ENCODE peak calls at places on chromosomes 2 and 18, in nine cellular contexts. One of them, this sample, is unnamed.
A peak's percentile ranks its signal among the peaks of the same experiment; 100 is the strongest.

GRCh38 chr2:154193246-154193645 is 321.5 kb downstream of the GALNT13 start:
- DNase-seq in CD8-positive, alpha-beta T cell: no peak
- DNase-seq in GM23248: no peak
- DNase-seq in neuronal stem cell: no peak
- DNase-seq in HepG2: no peak
- DNase-seq in aorta: no peak
- DNase-seq in body of pancreas: no peak
- DNase-seq in Peyer's patch: no peak
- DNase-seq in CD8-positive, alpha-beta memory T cell: no peak
- DNase-seq in this sample: no peak

GRCh38 chr2:78646965-78647364 is 378.5 kb upstream of the REG3G start:
- DNase-seq in GM23248: no peak
- DNase-seq in HepG2: no peak
- DNase-seq in CD8-positive, alpha-beta T cell: no peak
- DNase-seq in body of pancreas: no peak
- DNase-seq in Peyer's patch: no peak
- DNase-seq in aorta: no peak
- DNase-seq in neuronal stem cell: no peak
- DNase-seq in CD8-positive, alpha-beta memory T cell: no peak
- DNase-seq in this sample: no peak

GRCh38 chr18:47858607-47859006 is 71.9 kb downstream of the SMAD2 start:
- DNase-seq in neuronal stem cell: no peak
- DNase-seq in CD8-positive, alpha-beta T cell: no peak
- DNase-seq in Peyer's patch: no peak
- DNase-seq in CD8-positive, alpha-beta memory T cell: no peak
- DNase-seq in GM23248: no peak
- DNase-seq in aorta: no peak
- DNase-seq in HepG2: no peak
- DNase-seq in body of pancreas: no peak
- DNase-seq in this sample: no peak

GRCh38 chr2:105515581-105516415 is 116.9 kb upstream of the FHL2 start:
- DNase-seq in body of pancreas: peak; percentile 50
- DNase-seq in HepG2: no peak
- DNase-seq in CD8-positive, alpha-beta T cell: no peak
- DNase-seq in Peyer's patch: no peak
- DNase-seq in neuronal stem cell: no peak
- DNase-seq in CD8-positive, alpha-beta memory T cell: no peak
- DNase-seq in GM23248: no peak
- DNase-seq in aorta: peak; percentile 58
- DNase-seq in this sample: peak; percentile 93

GRCh38 chr2:29295843-29296242 is 180.6 kb downstream of the CLIP4 start:
- DNase-seq in Peyer's patch: no peak
- DNase-seq in aorta: no peak
- DNase-seq in CD8-positive, alpha-beta T cell: no peak
- DNase-seq in neuronal stem cell: no peak
- DNase-seq in body of pancreas: peak; percentile 62
- DNase-seq in CD8-positive, alpha-beta memory T cell: no peak
- DNase-seq in GM23248: peak; percentile 55
- DNase-seq in HepG2: no peak
- DNase-seq in this sample: no peak

GRCh38 chr18:54883816-54884604 is 55.7 kb downstream of the RAB27B start:
- DNase-seq in HepG2: no peak
- DNase-seq in GM23248: peak; percentile 50
- DNase-seq in body of pancreas: no peak
- DNase-seq in CD8-positive, alpha-beta memory T cell: no peak
- DNase-seq in Peyer's patch: no peak
- DNase-seq in aorta: no peak
- DNase-seq in neuronal stem cell: no peak
- DNase-seq in CD8-positive, alpha-beta T cell: no peak
- DNase-seq in this sample: no peak

GRCh38 chr2:102022884-102023539 is 31.3 kb downstream of the IL1R2 start:
- DNase-seq in CD8-positive, alpha-beta memory T cell: no peak
- DNase-seq in CD8-positive, alpha-beta T cell: no peak
- DNase-seq in Peyer's patch: no peak
- DNase-seq in GM23248: no peak
- DNase-seq in aorta: no peak
- DNase-seq in body of pancreas: no peak
- DNase-seq in neuronal stem cell: no peak
- DNase-seq in HepG2: no peak
- DNase-seq in this sample: no peak

GRCh38 chr2:72806280-72806955 is 19.4 kb downstream of the EXOC6B start:
- DNase-seq in Peyer's patch: no peak
- DNase-seq in GM23248: no peak
- DNase-seq in CD8-positive, alpha-beta memory T cell: no peak
- DNase-seq in CD8-positive, alpha-beta T cell: no peak
- DNase-seq in HepG2: no peak
- DNase-seq in aorta: no peak
- DNase-seq in body of pancreas: no peak
- DNase-seq in neuronal stem cell: no peak
- DNase-seq in this sample: no peak

GRCh38 chr2:164771897-164772296 is 69.7 kb downstream of the COBLL1 start:
- DNase-seq in neuronal stem cell: no peak
- DNase-seq in GM23248: no peak
- DNase-seq in Peyer's patch: no peak
- DNase-seq in CD8-positive, alpha-beta T cell: no peak
- DNase-seq in body of pancreas: no peak
- DNase-seq in aorta: no peak
- DNase-seq in HepG2: no peak
- DNase-seq in CD8-positive, alpha-beta memory T cell: no peak
- DNase-seq in this sample: no peak

GRCh38 chr18:77056399-77057015 is 76.1 kb downstream of the MBP start:
- DNase-seq in GM23248: peak; percentile 25
- DNase-seq in neuronal stem cell: no peak
- DNase-seq in CD8-positive, alpha-beta T cell: no peak
- DNase-seq in Peyer's patch: peak; percentile 77
- DNase-seq in body of pancreas: no peak
- DNase-seq in aorta: no peak
- DNase-seq in CD8-positive, alpha-beta memory T cell: no peak
- DNase-seq in HepG2: peak; percentile 19
- DNase-seq in this sample: no peak

GRCh38 chr2:11829947-11830707 is 83.7 kb downstream of the LPIN1 start:
- DNase-seq in CD8-positive, alpha-beta memory T cell: peak; percentile 56
- DNase-seq in body of pancreas: peak; percentile 63
- DNase-seq in aorta: peak; percentile 79
- DNase-seq in Peyer's patch: peak; percentile 63
- DNase-seq in neuronal stem cell: peak; percentile 75
- DNase-seq in GM23248: peak; percentile 97
- DNase-seq in CD8-positive, alpha-beta T cell: peak; percentile 53
- DNase-seq in HepG2: peak; percentile 96
- DNase-seq in this sample: peak; percentile 64

GRCh38 chr18:52200891-52201663 is 138.9 kb upstream of the DCC start:
- DNase-seq in Peyer's patch: no peak
- DNase-seq in CD8-positive, alpha-beta memory T cell: no peak
- DNase-seq in neuronal stem cell: no peak
- DNase-seq in body of pancreas: no peak
- DNase-seq in GM23248: no peak
- DNase-seq in aorta: no peak
- DNase-seq in CD8-positive, alpha-beta T cell: no peak
- DNase-seq in HepG2: no peak
- DNase-seq in this sample: no peak

GRCh38 chr2:219308142-219309093 is 783 bp downstream of the PTPRN start:
- DNase-seq in CD8-positive, alpha-beta memory T cell: peak; percentile 58
- DNase-seq in GM23248: peak; percentile 82
- DNase-seq in Peyer's patch: peak; percentile 64
- DNase-seq in CD8-positive, alpha-beta T cell: peak; percentile 64
- DNase-seq in neuronal stem cell: peak; percentile 89
- DNase-seq in body of pancreas: peak; percentile 67
- DNase-seq in HepG2: peak; percentile 41
- DNase-seq in aorta: no peak
- DNase-seq in this sample: peak; percentile 52

GRCh38 chr2:51350100-51350499 is 318.2 kb upstream of the NRXN1 start:
- DNase-seq in CD8-positive, alpha-beta memory T cell: no peak
- DNase-seq in body of pancreas: no peak
- DNase-seq in HepG2: no peak
- DNase-seq in Peyer's patch: no peak
- DNase-seq in GM23248: no peak
- DNase-seq in CD8-positive, alpha-beta T cell: no peak
- DNase-seq in neuronal stem cell: no peak
- DNase-seq in aorta: no peak
- DNase-seq in this sample: no peak

GRCh38 chr2:149490296-149490695 is 97.3 kb downstream of the MMADHC start:
- DNase-seq in Peyer's patch: no peak
- DNase-seq in neuronal stem cell: no peak
- DNase-seq in HepG2: no peak
- DNase-seq in GM23248: peak; percentile 48
- DNase-seq in aorta: no peak
- DNase-seq in CD8-positive, alpha-beta memory T cell: no peak
- DNase-seq in CD8-positive, alpha-beta T cell: no peak
- DNase-seq in body of pancreas: no peak
- DNase-seq in this sample: no peak

GRCh38 chr2:44707945-44708645 is 233.4 kb upstream of the SIX3 start:
- DNase-seq in body of pancreas: no peak
- DNase-seq in HepG2: no peak
- DNase-seq in Peyer's patch: no peak
- DNase-seq in CD8-positive, alpha-beta T cell: no peak
- DNase-seq in CD8-positive, alpha-beta memory T cell: no peak
- DNase-seq in aorta: no peak
- DNase-seq in GM23248: no peak
- DNase-seq in neuronal stem cell: no peak
- DNase-seq in this sample: no peak

GRCh38 chr2:111194835-111195621 is 74.3 kb downstream of the BCL2L11 start:
- DNase-seq in GM23248: no peak
- DNase-seq in Peyer's patch: peak; percentile 80
- DNase-seq in neuronal stem cell: no peak
- DNase-seq in body of pancreas: no peak
- DNase-seq in HepG2: peak; percentile 39
- DNase-seq in aorta: no peak
- DNase-seq in CD8-positive, alpha-beta T cell: no peak
- DNase-seq in CD8-positive, alpha-beta memory T cell: no peak
- DNase-seq in this sample: no peak

GRCh38 chr2:190635781-190636180 is 13.1 kb upstream of the NAB1 start:
- DNase-seq in aorta: no peak
- DNase-seq in Peyer's patch: no peak
- DNase-seq in HepG2: peak; percentile 12
- DNase-seq in CD8-positive, alpha-beta T cell: peak; percentile 21
- DNase-seq in CD8-positive, alpha-beta memory T cell: peak; percentile 11
- DNase-seq in neuronal stem cell: no peak
- DNase-seq in GM23248: peak; percentile 13
- DNase-seq in body of pancreas: no peak
- DNase-seq in this sample: no peak

GRCh38 chr2:16487686-16488085 is 177.9 kb downstream of the CYRIA start:
- DNase-seq in HepG2: peak; percentile 34
- DNase-seq in Peyer's patch: no peak
- DNase-seq in body of pancreas: peak; percentile 41
- DNase-seq in neuronal stem cell: no peak
- DNase-seq in CD8-positive, alpha-beta T cell: no peak
- DNase-seq in aorta: no peak
- DNase-seq in CD8-positive, alpha-beta memory T cell: no peak
- DNase-seq in GM23248: peak; percentile 64
- DNase-seq in this sample: peak; percentile 27

GRCh38 chr2:20241973-20242726 is 17.2 kb upstream of the SDC1 start:
- DNase-seq in CD8-positive, alpha-beta T cell: peak; percentile 22
- DNase-seq in body of pancreas: no peak
- DNase-seq in Peyer's patch: no peak
- DNase-seq in GM23248: no peak
- DNase-seq in CD8-positive, alpha-beta memory T cell: peak; percentile 11
- DNase-seq in aorta: no peak
- DNase-seq in neuronal stem cell: no peak
- DNase-seq in HepG2: no peak
- DNase-seq in this sample: no peak

GRCh38 chr2:26681656-26682055 is 10.9 kb upstream of the KCNK3 start:
- DNase-seq in CD8-positive, alpha-beta memory T cell: no peak
- DNase-seq in neuronal stem cell: no peak
- DNase-seq in Peyer's patch: no peak
- DNase-seq in HepG2: no peak
- DNase-seq in GM23248: no peak
- DNase-seq in body of pancreas: no peak
- DNase-seq in CD8-positive, alpha-beta T cell: no peak
- DNase-seq in aorta: no peak
- DNase-seq in this sample: no peak

GRCh38 chr2:108614043-108614435 is 79.8 kb downstream of the LIMS1 start:
- DNase-seq in CD8-positive, alpha-beta memory T cell: no peak
- DNase-seq in GM23248: no peak
- DNase-seq in HepG2: no peak
- DNase-seq in CD8-positive, alpha-beta T cell: no peak
- DNase-seq in body of pancreas: no peak
- DNase-seq in aorta: no peak
- DNase-seq in neuronal stem cell: no peak
- DNase-seq in Peyer's patch: no peak
- DNase-seq in this sample: no peak
- H3K4me1 ChIP-seq in CD8-positive, alpha-beta memory T cell: peaks cover 81% of the 10 kb centered on the region
- H3K4me1 ChIP-seq in GM23248: peaks cover 12% of the 10 kb centered on the region
- H3K4me1 ChIP-seq in HepG2: peaks cover 34% of the 10 kb centered on the region
- H3K4me1 ChIP-seq in CD8-positive, alpha-beta T cell: peaks cover 22% of the 10 kb centered on the region
- H3K4me1 ChIP-seq in body of pancreas: peaks cover 47% of the 10 kb centered on the region
- H3K4me1 ChIP-seq in aorta: peaks cover 2% of the 10 kb centered on the region
- H3K4me1 ChIP-seq in neuronal stem cell: peaks cover 8% of the 10 kb centered on the region
- H3K4me1 ChIP-seq in Peyer's patch: no peaks in the 10 kb centered on the region
- H3K4me1 ChIP-seq in this sample: peaks cover 61% of the 10 kb centered on the region

GRCh38 chr2:235594041-235594440 is 100.2 kb downstream of the AGAP1 start:
- DNase-seq in Peyer's patch: no peak
- DNase-seq in HepG2: peak; percentile 80
- DNase-seq in CD8-positive, alpha-beta T cell: no peak
- DNase-seq in body of pancreas: no peak
- DNase-seq in GM23248: peak; percentile 86
- DNase-seq in neuronal stem cell: no peak
- DNase-seq in aorta: no peak
- DNase-seq in CD8-positive, alpha-beta memory T cell: peak; percentile 4
- DNase-seq in this sample: no peak
- H3K4me1 ChIP-seq in Peyer's patch: no peaks in the 10 kb centered on the region
- H3K4me1 ChIP-seq in HepG2: peaks cover 29% of the 10 kb centered on the region
- H3K4me1 ChIP-seq in CD8-positive, alpha-beta T cell: no peaks in the 10 kb centered on the region
- H3K4me1 ChIP-seq in body of pancreas: peaks cover 5% of the 10 kb centered on the region
- H3K4me1 ChIP-seq in GM23248: no peaks in the 10 kb centered on the region
- H3K4me1 ChIP-seq in neuronal stem cell: peaks cover 2% of the 10 kb centered on the region
- H3K4me1 ChIP-seq in aorta: no peaks in the 10 kb centered on the region
- H3K4me1 ChIP-seq in CD8-positive, alpha-beta memory T cell: no peaks in the 10 kb centered on the region
- H3K4me1 ChIP-seq in this sample: peaks cover 13% of the 10 kb centered on the region

GRCh38 chr2:223914349-223914748 is 30.8 kb downstream of the WDFY1 start:
- DNase-seq in body of pancreas: no peak
- DNase-seq in Peyer's patch: no peak
- DNase-seq in GM23248: no peak
- DNase-seq in HepG2: no peak
- DNase-seq in CD8-positive, alpha-beta memory T cell: no peak
- DNase-seq in CD8-positive, alpha-beta T cell: no peak
- DNase-seq in neuronal stem cell: no peak
- DNase-seq in aorta: no peak
- DNase-seq in this sample: no peak
- H3K4me1 ChIP-seq in body of pancreas: peaks cover 12% of the 10 kb centered on the region
- H3K4me1 ChIP-seq in Peyer's patch: no peaks in the 10 kb centered on the region
- H3K4me1 ChIP-seq in GM23248: no peaks in the 10 kb centered on the region
- H3K4me1 ChIP-seq in HepG2: peaks cover 29% of the 10 kb centered on the region
- H3K4me1 ChIP-seq in CD8-positive, alpha-beta memory T cell: no peaks in the 10 kb centered on the region
- H3K4me1 ChIP-seq in CD8-positive, alpha-beta T cell: no peaks in the 10 kb centered on the region
- H3K4me1 ChIP-seq in neuronal stem cell: no peaks in the 10 kb centered on the region
- H3K4me1 ChIP-seq in aorta: peaks cover 2% of the 10 kb centered on the region
- H3K4me1 ChIP-seq in this sample: peaks cover 6% of the 10 kb centered on the region

DNA sequence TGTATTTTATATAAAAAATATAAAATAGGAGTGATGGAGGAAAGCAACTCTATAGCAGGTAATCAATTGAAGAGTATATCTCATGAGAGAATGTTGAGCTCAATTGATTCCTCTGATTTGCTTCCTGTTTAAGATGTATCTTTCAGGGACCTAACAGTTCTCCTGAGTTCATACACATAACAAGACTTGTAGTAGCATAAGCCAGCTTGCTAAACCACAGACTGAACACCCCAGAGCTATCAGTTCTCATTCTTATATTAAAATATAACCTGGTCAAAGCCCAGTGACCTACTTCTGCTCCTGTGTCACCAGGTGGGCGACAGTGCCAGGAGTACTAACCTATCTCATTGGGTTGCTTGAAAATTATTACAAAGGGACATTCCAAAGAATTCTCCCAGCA is 41.0 kb upstream of the CDH20 start:
- DNase-seq in Peyer's patch: no peak
- DNase-seq in GM23248: no peak
- DNase-seq in HepG2: no peak
- DNase-seq in CD8-positive, alpha-beta T cell: no peak
- DNase-seq in CD8-positive, alpha-beta memory T cell: no peak
- DNase-seq in aorta: no peak
- DNase-seq in neuronal stem cell: no peak
- DNase-seq in body of pancreas: no peak
- DNase-seq in this sample: no peak
- H3K4me1 ChIP-seq in Peyer's patch: no peaks in the 10 kb centered on the region
- H3K4me1 ChIP-seq in GM23248: no peaks in the 10 kb centered on the region
- H3K4me1 ChIP-seq in HepG2: no peaks in the 10 kb centered on the region
- H3K4me1 ChIP-seq in CD8-positive, alpha-beta T cell: no peaks in the 10 kb centered on the region
- H3K4me1 ChIP-seq in CD8-positive, alpha-beta memory T cell: no peaks in the 10 kb centered on the region
- H3K4me1 ChIP-seq in aorta: no peaks in the 10 kb centered on the region
- H3K4me1 ChIP-seq in neuronal stem cell: no peaks in the 10 kb centered on the region
- H3K4me1 ChIP-seq in body of pancreas: no peaks in the 10 kb centered on the region
- H3K4me1 ChIP-seq in this sample: no peaks in the 10 kb centered on the region

This sample was measured in stomach.